ENCODE peak calls at places on chromosomes 1 and 21, in nine cellular contexts. One of them, this sample, is unnamed.

GRCh38 chr1:9675393-9675792 is 23.9 kb downstream of the PIK3CD start:
- DNase-seq in prostate gland: no peak
- DNase-seq in A549: no peak
- DNase-seq in A172: no peak
- DNase-seq in lung: no peak
- DNase-seq in stimulated activated CD4-positive, alpha-beta T cell treated with anti-CD3 and anti-CD28 coated beads, Interleukin-12 subunit alpha, Interleukin-12 subunit beta, amount 100 ng/mL, for 4 hours: no peak
- DNase-seq in NCI-H2081: no peak
- DNase-seq in KBM-7: no peak
- DNase-seq in cardiac muscle cell: no peak
- DNase-seq in this sample: no peak

GRCh38 chr1:39297534-39297933 is 93.0 kb downstream of the MACF1 start:
- DNase-seq in NCI-H2081: no peak
- DNase-seq in cardiac muscle cell: no peak
- DNase-seq in prostate gland: no peak
- DNase-seq in A172: no peak
- DNase-seq in A549: no peak
- DNase-seq in lung: no peak
- DNase-seq in KBM-7: no peak
- DNase-seq in stimulated activated CD4-positive, alpha-beta T cell treated with anti-CD3 and anti-CD28 coated beads, Interleukin-12 subunit alpha, Interleukin-12 subunit beta, amount 100 ng/mL, for 4 hours: no peak
- DNase-seq in this sample: no peak

GRCh38 chr1:116152577-116152943 is 41.4 kb downstream of the MAB21L3 start:
- DNase-seq in cardiac muscle cell: no peak
- DNase-seq in KBM-7: no peak
- DNase-seq in NCI-H2081: no peak
- DNase-seq in prostate gland: no peak
- DNase-seq in A172: no peak
- DNase-seq in A549: no peak
- DNase-seq in stimulated activated CD4-positive, alpha-beta T cell treated with anti-CD3 and anti-CD28 coated beads, Interleukin-12 subunit alpha, Interleukin-12 subunit beta, amount 100 ng/mL, for 4 hours: no peak
- DNase-seq in lung: no peak
- DNase-seq in this sample: no peak

GRCh38 chr1:198056255-198056654 is 100.5 kb upstream of the NEK7 start:
- DNase-seq in NCI-H2081: no peak
- DNase-seq in A172: no peak
- DNase-seq in prostate gland: no peak
- DNase-seq in lung: no peak
- DNase-seq in cardiac muscle cell: peak
- DNase-seq in stimulated activated CD4-positive, alpha-beta T cell treated with anti-CD3 and anti-CD28 coated beads, Interleukin-12 subunit alpha, Interleukin-12 subunit beta, amount 100 ng/mL, for 4 hours: no peak
- DNase-seq in A549: no peak
- DNase-seq in KBM-7: no peak
- DNase-seq in this sample: no peak

GRCh38 chr1:178254433-178254832 is 160.5 kb downstream of the RASAL2 start:
- DNase-seq in stimulated activated CD4-positive, alpha-beta T cell treated with anti-CD3 and anti-CD28 coated beads, Interleukin-12 subunit alpha, Interleukin-12 subunit beta, amount 100 ng/mL, for 4 hours: no peak
- DNase-seq in cardiac muscle cell: no peak
- DNase-seq in lung: no peak
- DNase-seq in prostate gland: no peak
- DNase-seq in KBM-7: no peak
- DNase-seq in A172: no peak
- DNase-seq in A549: no peak
- DNase-seq in NCI-H2081: no peak
- DNase-seq in this sample: no peak

GRCh38 chr1:171140466-171140865 is 44.6 kb upstream of the FMO2 start:
- DNase-seq in NCI-H2081: no peak
- DNase-seq in cardiac muscle cell: no peak
- DNase-seq in KBM-7: no peak
- DNase-seq in prostate gland: no peak
- DNase-seq in A549: no peak
- DNase-seq in lung: no peak
- DNase-seq in stimulated activated CD4-positive, alpha-beta T cell treated with anti-CD3 and anti-CD28 coated beads, Interleukin-12 subunit alpha, Interleukin-12 subunit beta, amount 100 ng/mL, for 4 hours: no peak
- DNase-seq in A172: no peak
- DNase-seq in this sample: no peak

GRCh38 chr21:28923439-28923975 is 69.2 kb downstream of the LTN1 start:
- DNase-seq in KBM-7: no peak
- DNase-seq in prostate gland: no peak
- DNase-seq in cardiac muscle cell: no peak
- DNase-seq in NCI-H2081: no peak
- DNase-seq in lung: no peak
- DNase-seq in A549: no peak
- DNase-seq in stimulated activated CD4-positive, alpha-beta T cell treated with anti-CD3 and anti-CD28 coated beads, Interleukin-12 subunit alpha, Interleukin-12 subunit beta, amount 100 ng/mL, for 4 hours: no peak
- DNase-seq in A172: no peak
- DNase-seq in this sample: no peak

GRCh38 chr1:165543651-165544452 is at the start of gene LRRC52:
- DNase-seq in A172: no peak
- DNase-seq in stimulated activated CD4-positive, alpha-beta T cell treated with anti-CD3 and anti-CD28 coated beads, Interleukin-12 subunit alpha, Interleukin-12 subunit beta, amount 100 ng/mL, for 4 hours: no peak
- DNase-seq in A549: no peak
- DNase-seq in prostate gland: peak
- DNase-seq in NCI-H2081: peak
- DNase-seq in lung: peak
- DNase-seq in cardiac muscle cell: peak
- DNase-seq in KBM-7: no peak
- DNase-seq in this sample: no peak

GRCh38 chr21:34687065-34687464 is 18.3 kb downstream of the CLIC6 start:
- DNase-seq in NCI-H2081: no peak
- DNase-seq in lung: no peak
- DNase-seq in KBM-7: no peak
- DNase-seq in stimulated activated CD4-positive, alpha-beta T cell treated with anti-CD3 and anti-CD28 coated beads, Interleukin-12 subunit alpha, Interleukin-12 subunit beta, amount 100 ng/mL, for 4 hours: no peak
- DNase-seq in prostate gland: no peak
- DNase-seq in cardiac muscle cell: no peak
- DNase-seq in A172: no peak
- DNase-seq in A549: no peak
- DNase-seq in this sample: no peak

GRCh38 chr1:19654386-19654785 is 10.3 kb downstream of the NBL1 start:
- DNase-seq in KBM-7: no peak
- DNase-seq in A172: peak
- DNase-seq in stimulated activated CD4-positive, alpha-beta T cell treated with anti-CD3 and anti-CD28 coated beads, Interleukin-12 subunit alpha, Interleukin-12 subunit beta, amount 100 ng/mL, for 4 hours: no peak
- DNase-seq in prostate gland: no peak
- DNase-seq in NCI-H2081: no peak
- DNase-seq in lung: peak
- DNase-seq in cardiac muscle cell: no peak
- DNase-seq in A549: no peak
- DNase-seq in this sample: no peak

GRCh38 chr1:226863446-226863845 is 7.0 kb upstream of the PSEN2 start:
- DNase-seq in A549: no peak
- DNase-seq in lung: no peak
- DNase-seq in NCI-H2081: no peak
- DNase-seq in A172: peak
- DNase-seq in KBM-7: peak
- DNase-seq in stimulated activated CD4-positive, alpha-beta T cell treated with anti-CD3 and anti-CD28 coated beads, Interleukin-12 subunit alpha, Interleukin-12 subunit beta, amount 100 ng/mL, for 4 hours: no peak
- DNase-seq in prostate gland: no peak
- DNase-seq in cardiac muscle cell: no peak
- DNase-seq in this sample: no peak

GRCh38 chr1:7172804-7173203 is 387.6 kb downstream of the CAMTA1 start:
- DNase-seq in NCI-H2081: no peak
- DNase-seq in prostate gland: no peak
- DNase-seq in A549: no peak
- DNase-seq in KBM-7: no peak
- DNase-seq in lung: no peak
- DNase-seq in A172: no peak
- DNase-seq in stimulated activated CD4-positive, alpha-beta T cell treated with anti-CD3 and anti-CD28 coated beads, Interleukin-12 subunit alpha, Interleukin-12 subunit beta, amount 100 ng/mL, for 4 hours: no peak
- DNase-seq in cardiac muscle cell: no peak
- DNase-seq in this sample: no peak

GRCh38 chr1:244197851-244198375 is 146.8 kb downstream of the ZBTB18 start:
- DNase-seq in A549: no peak
- DNase-seq in stimulated activated CD4-positive, alpha-beta T cell treated with anti-CD3 and anti-CD28 coated beads, Interleukin-12 subunit alpha, Interleukin-12 subunit beta, amount 100 ng/mL, for 4 hours: no peak
- DNase-seq in KBM-7: no peak
- DNase-seq in prostate gland: no peak
- DNase-seq in NCI-H2081: no peak
- DNase-seq in A172: no peak
- DNase-seq in cardiac muscle cell: no peak
- DNase-seq in lung: no peak
- DNase-seq in this sample: no peak

GRCh38 chr1:207058878-207059867 is 6.1 kb downstream of the PFKFB2 start:
- DNase-seq in A172: no peak
- DNase-seq in NCI-H2081: no peak
- DNase-seq in KBM-7: no peak
- DNase-seq in lung: no peak
- DNase-seq in prostate gland: no peak
- DNase-seq in A549: no peak
- DNase-seq in stimulated activated CD4-positive, alpha-beta T cell treated with anti-CD3 and anti-CD28 coated beads, Interleukin-12 subunit alpha, Interleukin-12 subunit beta, amount 100 ng/mL, for 4 hours: no peak
- DNase-seq in cardiac muscle cell: no peak
- DNase-seq in this sample: no peak

GRCh38 chr1:116571215-116571919 is 541 bp upstream of the CD58 start:
- DNase-seq in lung: no peak
- DNase-seq in NCI-H2081: no peak
- DNase-seq in A172: no peak
- DNase-seq in A549: no peak
- DNase-seq in cardiac muscle cell: no peak
- DNase-seq in stimulated activated CD4-positive, alpha-beta T cell treated with anti-CD3 and anti-CD28 coated beads, Interleukin-12 subunit alpha, Interleukin-12 subunit beta, amount 100 ng/mL, for 4 hours: no peak
- DNase-seq in KBM-7: no peak
- DNase-seq in prostate gland: no peak
- DNase-seq in this sample: no peak

GRCh38 chr1:3166206-3166918 is 97.4 kb downstream of the PRDM16 start:
- DNase-seq in cardiac muscle cell: no peak
- DNase-seq in A172: no peak
- DNase-seq in prostate gland: no peak
- DNase-seq in KBM-7: no peak
- DNase-seq in stimulated activated CD4-positive, alpha-beta T cell treated with anti-CD3 and anti-CD28 coated beads, Interleukin-12 subunit alpha, Interleukin-12 subunit beta, amount 100 ng/mL, for 4 hours: no peak
- DNase-seq in A549: no peak
- DNase-seq in lung: no peak
- DNase-seq in NCI-H2081: no peak
- DNase-seq in this sample: no peak

GRCh38 chr1:241639653-241640148 is 468 bp downstream of the CHML start:
- DNase-seq in KBM-7: peak
- DNase-seq in prostate gland: peak
- DNase-seq in stimulated activated CD4-positive, alpha-beta T cell treated with anti-CD3 and anti-CD28 coated beads, Interleukin-12 subunit alpha, Interleukin-12 subunit beta, amount 100 ng/mL, for 4 hours: peak
- DNase-seq in cardiac muscle cell: peak
- DNase-seq in lung: peak
- DNase-seq in A172: no peak
- DNase-seq in NCI-H2081: peak
- DNase-seq in A549: peak
- DNase-seq in this sample: peak

GRCh38 chr21:33300701-33301631 is 23.8 kb upstream of the IFNAR1 start:
- DNase-seq in lung: no peak
- DNase-seq in A549: no peak
- DNase-seq in cardiac muscle cell: no peak
- DNase-seq in prostate gland: peak
- DNase-seq in stimulated activated CD4-positive, alpha-beta T cell treated with anti-CD3 and anti-CD28 coated beads, Interleukin-12 subunit alpha, Interleukin-12 subunit beta, amount 100 ng/mL, for 4 hours: no peak
- DNase-seq in A172: peak
- DNase-seq in NCI-H2081: no peak
- DNase-seq in KBM-7: peak
- DNase-seq in this sample: no peak

GRCh38 chr1:36198641-36199040 is 25.6 kb upstream of the THRAP3 start:
- DNase-seq in A549: no peak
- DNase-seq in A172: no peak
- DNase-seq in KBM-7: no peak
- DNase-seq in prostate gland: no peak
- DNase-seq in NCI-H2081: no peak
- DNase-seq in lung: no peak
- DNase-seq in stimulated activated CD4-positive, alpha-beta T cell treated with anti-CD3 and anti-CD28 coated beads, Interleukin-12 subunit alpha, Interleukin-12 subunit beta, amount 100 ng/mL, for 4 hours: no peak
- DNase-seq in cardiac muscle cell: no peak
- DNase-seq in this sample: no peak

GRCh38 chr1:228225165-228225710 is 17.4 kb downstream of the OBSCN start:
- DNase-seq in lung: no peak
- DNase-seq in prostate gland: no peak
- DNase-seq in KBM-7: no peak
- DNase-seq in NCI-H2081: no peak
- DNase-seq in A172: no peak
- DNase-seq in stimulated activated CD4-positive, alpha-beta T cell treated with anti-CD3 and anti-CD28 coated beads, Interleukin-12 subunit alpha, Interleukin-12 subunit beta, amount 100 ng/mL, for 4 hours: no peak
- DNase-seq in cardiac muscle cell: no peak
- DNase-seq in A549: no peak
- DNase-seq in this sample: no peak

GRCh38 chr21:41367598-41368360 is 6.0 kb downstream of the MX2 start:
- DNase-seq in NCI-H2081: no peak
- DNase-seq in cardiac muscle cell: no peak
- DNase-seq in A172: no peak
- DNase-seq in KBM-7: no peak
- DNase-seq in A549: no peak
- DNase-seq in prostate gland: no peak
- DNase-seq in stimulated activated CD4-positive, alpha-beta T cell treated with anti-CD3 and anti-CD28 coated beads, Interleukin-12 subunit alpha, Interleukin-12 subunit beta, amount 100 ng/mL, for 4 hours: no peak
- DNase-seq in lung: no peak
- DNase-seq in this sample: no peak

GRCh38 chr1:67883069-67883468 is 49.8 kb upstream of the GNG12 start:
- DNase-seq in lung: no peak
- DNase-seq in prostate gland: no peak
- DNase-seq in A549: peak
- DNase-seq in cardiac muscle cell: no peak
- DNase-seq in NCI-H2081: no peak
- DNase-seq in KBM-7: no peak
- DNase-seq in A172: peak
- DNase-seq in stimulated activated CD4-positive, alpha-beta T cell treated with anti-CD3 and anti-CD28 coated beads, Interleukin-12 subunit alpha, Interleukin-12 subunit beta, amount 100 ng/mL, for 4 hours: no peak
- DNase-seq in this sample: no peak

GRCh38 chr21:44352253-44352860 is 1.1 kb upstream of the TRPM2 start:
- DNase-seq in stimulated activated CD4-positive, alpha-beta T cell treated with anti-CD3 and anti-CD28 coated beads, Interleukin-12 subunit alpha, Interleukin-12 subunit beta, amount 100 ng/mL, for 4 hours: no peak
- DNase-seq in NCI-H2081: no peak
- DNase-seq in cardiac muscle cell: no peak
- DNase-seq in prostate gland: no peak
- DNase-seq in KBM-7: no peak
- DNase-seq in lung: no peak
- DNase-seq in A549: no peak
- DNase-seq in A172: no peak
- DNase-seq in this sample: no peak

GRCh38 chr1:36766481-36766880 is 267.8 kb downstream of the GRIK3 start:
- DNase-seq in stimulated activated CD4-positive, alpha-beta T cell treated with anti-CD3 and anti-CD28 coated beads, Interleukin-12 subunit alpha, Interleukin-12 subunit beta, amount 100 ng/mL, for 4 hours: no peak
- DNase-seq in A172: no peak
- DNase-seq in prostate gland: no peak
- DNase-seq in A549: no peak
- DNase-seq in NCI-H2081: no peak
- DNase-seq in lung: no peak
- DNase-seq in KBM-7: no peak
- DNase-seq in cardiac muscle cell: no peak
- DNase-seq in this sample: no peak

GRCh38 chr1:186244825-186245224 is 130.2 kb downstream of the TPR start:
- DNase-seq in KBM-7: peak
- DNase-seq in prostate gland: no peak
- DNase-seq in A172: no peak
- DNase-seq in A549: no peak
- DNase-seq in NCI-H2081: no peak
- DNase-seq in lung: no peak
- DNase-seq in stimulated activated CD4-positive, alpha-beta T cell treated with anti-CD3 and anti-CD28 coated beads, Interleukin-12 subunit alpha, Interleukin-12 subunit beta, amount 100 ng/mL, for 4 hours: no peak
- DNase-seq in cardiac muscle cell: peak
- DNase-seq in this sample: no peak

GRCh38 chr1:83799474-83800085 is 199.4 kb downstream of the TTLL7 start:
- DNase-seq in NCI-H2081: no peak
- DNase-seq in lung: no peak
- DNase-seq in KBM-7: no peak
- DNase-seq in A549: no peak
- DNase-seq in cardiac muscle cell: no peak
- DNase-seq in stimulated activated CD4-positive, alpha-beta T cell treated with anti-CD3 and anti-CD28 coated beads, Interleukin-12 subunit alpha, Interleukin-12 subunit beta, amount 100 ng/mL, for 4 hours: no peak
- DNase-seq in prostate gland: no peak
- DNase-seq in A172: no peak
- DNase-seq in this sample: no peak

GRCh38 chr1:160781129-160781808 is 14.7 kb upstream of the LY9 start:
- DNase-seq in stimulated activated CD4-positive, alpha-beta T cell treated with anti-CD3 and anti-CD28 coated beads, Interleukin-12 subunit alpha, Interleukin-12 subunit beta, amount 100 ng/mL, for 4 hours: no peak
- DNase-seq in lung: peak
- DNase-seq in cardiac muscle cell: no peak
- DNase-seq in prostate gland: peak
- DNase-seq in A549: no peak
- DNase-seq in A172: no peak
- DNase-seq in NCI-H2081: no peak
- DNase-seq in KBM-7: no peak
- DNase-seq in this sample: no peak

GRCh38 chr1:14742181-14742980 is 143.9 kb downstream of the KAZN start:
- DNase-seq in stimulated activated CD4-positive, alpha-beta T cell treated with anti-CD3 and anti-CD28 coated beads, Interleukin-12 subunit alpha, Interleukin-12 subunit beta, amount 100 ng/mL, for 4 hours: no peak
- DNase-seq in NCI-H2081: no peak
- DNase-seq in A172: peak
- DNase-seq in KBM-7: no peak
- DNase-seq in lung: no peak
- DNase-seq in cardiac muscle cell: no peak
- DNase-seq in prostate gland: no peak
- DNase-seq in A549: peak
- DNase-seq in this sample: no peak

GRCh38 chr1:48697066-48697707 is 79.5 kb downstream of the BEND5 start:
- DNase-seq in KBM-7: peak
- DNase-seq in NCI-H2081: peak
- DNase-seq in lung: peak
- DNase-seq in stimulated activated CD4-positive, alpha-beta T cell treated with anti-CD3 and anti-CD28 coated beads, Interleukin-12 subunit alpha, Interleukin-12 subunit beta, amount 100 ng/mL, for 4 hours: peak
- DNase-seq in A172: peak
- DNase-seq in A549: peak
- DNase-seq in cardiac muscle cell: peak
- DNase-seq in prostate gland: peak
- DNase-seq in this sample: no peak

GRCh38 chr1:10459185-10459584 is 9.4 kb downstream of the CORT start:
- DNase-seq in A172: peak
- DNase-seq in KBM-7: no peak
- DNase-seq in cardiac muscle cell: no peak
- DNase-seq in prostate gland: peak
- DNase-seq in lung: no peak
- DNase-seq in NCI-H2081: no peak
- DNase-seq in A549: peak
- DNase-seq in stimulated activated CD4-positive, alpha-beta T cell treated with anti-CD3 and anti-CD28 coated beads, Interleukin-12 subunit alpha, Interleukin-12 subunit beta, amount 100 ng/mL, for 4 hours: no peak
- DNase-seq in this sample: no peak

GRCh38 chr1:47843059-47843458 is 154.1 kb downstream of the TRABD2B start:
- DNase-seq in lung: no peak
- DNase-seq in stimulated activated CD4-positive, alpha-beta T cell treated with anti-CD3 and anti-CD28 coated beads, Interleukin-12 subunit alpha, Interleukin-12 subunit beta, amount 100 ng/mL, for 4 hours: no peak
- DNase-seq in A549: no peak
- DNase-seq in KBM-7: no peak
- DNase-seq in NCI-H2081: no peak
- DNase-seq in prostate gland: no peak
- DNase-seq in cardiac muscle cell: no peak
- DNase-seq in A172: no peak
- DNase-seq in this sample: no peak